ENCODE peak calls at places on chromosomes 16 and 17, in six cellular contexts. One of them, this sample, is unnamed.

GRCh38 chr16:31010539-31010938 is at the start of gene STX1B:
- DNase-seq in non-pigmented ciliary epithelial cell: no peak
- DNase-seq in RKO: no peak
- DNase-seq in NCI-H1436: peak
- DNase-seq in H7: peak
- DNase-seq in germinal center: no peak
- DNase-seq in this sample: no peak

GRCh38 chr17:7011942-7012254 is 526 bp upstream of the RNASEK start:
- DNase-seq in NCI-H1436: no peak
- DNase-seq in H7: no peak
- DNase-seq in RKO: no peak
- DNase-seq in germinal center: no peak
- DNase-seq in non-pigmented ciliary epithelial cell: no peak
- DNase-seq in this sample: no peak

GRCh38 chr16:50709061-50709695 is 15.8 kb downstream of the NOD2 start:
- DNase-seq in H7: no peak
- DNase-seq in non-pigmented ciliary epithelial cell: no peak
- DNase-seq in germinal center: peak
- DNase-seq in NCI-H1436: no peak
- DNase-seq in RKO: no peak
- DNase-seq in this sample: no peak

GRCh38 chr17:68381076-68381900 is 76.0 kb downstream of the WIPI1 start:
- DNase-seq in RKO: peak
- DNase-seq in H7: no peak
- DNase-seq in germinal center: no peak
- DNase-seq in non-pigmented ciliary epithelial cell: peak
- DNase-seq in NCI-H1436: no peak
- DNase-seq in this sample: no peak

GRCh38 chr16:20944861-20945390 is 44.4 kb downstream of the LYRM1 start:
- DNase-seq in NCI-H1436: no peak
- DNase-seq in H7: no peak
- DNase-seq in non-pigmented ciliary epithelial cell: no peak
- DNase-seq in germinal center: no peak
- DNase-seq in RKO: peak
- DNase-seq in this sample: no peak

GRCh38 chr16:19132898-19133297 is 19.1 kb downstream of the ITPRIPL2 start:
- DNase-seq in germinal center: no peak
- DNase-seq in NCI-H1436: no peak
- DNase-seq in H7: no peak
- DNase-seq in RKO: no peak
- DNase-seq in non-pigmented ciliary epithelial cell: no peak
- DNase-seq in this sample: no peak

GRCh38 chr17:10021239-10021638 is 116.2 kb upstream of the RCVRN start:
- DNase-seq in H7: no peak
- DNase-seq in non-pigmented ciliary epithelial cell: no peak
- DNase-seq in NCI-H1436: no peak
- DNase-seq in germinal center: no peak
- DNase-seq in RKO: no peak
- DNase-seq in this sample: no peak

GRCh38 chr17:78899361-78900260 is 3.4 kb downstream of the CEP295NL start:
- DNase-seq in RKO: no peak
- DNase-seq in H7: peak
- DNase-seq in non-pigmented ciliary epithelial cell: no peak
- DNase-seq in NCI-H1436: no peak
- DNase-seq in germinal center: no peak
- DNase-seq in this sample: no peak

GRCh38 chr16:22008215-22009142 is 568 bp downstream of the MOSMO start:
- DNase-seq in NCI-H1436: no peak
- DNase-seq in non-pigmented ciliary epithelial cell: no peak
- DNase-seq in RKO: no peak
- DNase-seq in germinal center: peak
- DNase-seq in H7: peak
- DNase-seq in this sample: peak

GRCh38 chr17:68455756-68456528 is 1.4 kb downstream of the WIPI1 start:
- DNase-seq in non-pigmented ciliary epithelial cell: no peak
- DNase-seq in germinal center: no peak
- DNase-seq in NCI-H1436: peak
- DNase-seq in RKO: peak
- DNase-seq in H7: no peak
- DNase-seq in this sample: no peak

GRCh38 chr16:84819644-84820304 is at the start of gene CRISPLD2:
- DNase-seq in NCI-H1436: peak
- DNase-seq in germinal center: peak
- DNase-seq in H7: peak
- DNase-seq in non-pigmented ciliary epithelial cell: no peak
- DNase-seq in RKO: peak
- DNase-seq in this sample: peak

GRCh38 chr17:62626719-62627218 is 701 bp upstream of the MRC2 start:
- DNase-seq in non-pigmented ciliary epithelial cell: peak
- DNase-seq in germinal center: no peak
- DNase-seq in RKO: no peak
- DNase-seq in NCI-H1436: no peak
- DNase-seq in H7: peak
- DNase-seq in this sample: no peak

GRCh38 chr17:61259360-61259759 is 140.3 kb upstream of the TBX2 start:
- DNase-seq in NCI-H1436: no peak
- DNase-seq in RKO: no peak
- DNase-seq in germinal center: no peak
- DNase-seq in H7: no peak
- DNase-seq in non-pigmented ciliary epithelial cell: no peak
- DNase-seq in this sample: no peak

GRCh38 chr17:59791603-59792457 is 84.4 kb downstream of the VMP1 start:
- DNase-seq in NCI-H1436: no peak
- DNase-seq in germinal center: no peak
- DNase-seq in H7: no peak
- DNase-seq in RKO: no peak
- DNase-seq in non-pigmented ciliary epithelial cell: peak
- DNase-seq in this sample: no peak

GRCh38 chr17:27088767-27089078 is 205.2 kb upstream of the WSB1 start:
- DNase-seq in NCI-H1436: no peak
- DNase-seq in RKO: no peak
- DNase-seq in germinal center: no peak
- DNase-seq in H7: no peak
- DNase-seq in non-pigmented ciliary epithelial cell: no peak
- DNase-seq in this sample: no peak

GRCh38 chr17:54967621-54968258 is 714 bp downstream of the COX11 start:
- DNase-seq in H7: peak
- DNase-seq in germinal center: peak
- DNase-seq in non-pigmented ciliary epithelial cell: no peak
- DNase-seq in NCI-H1436: no peak
- DNase-seq in RKO: peak
- DNase-seq in this sample: no peak

GRCh38 chr17:50580636-50581035 is 20.1 kb downstream of the CACNA1G start:
- DNase-seq in NCI-H1436: no peak
- DNase-seq in non-pigmented ciliary epithelial cell: no peak
- DNase-seq in RKO: no peak
- DNase-seq in H7: no peak
- DNase-seq in germinal center: no peak
- DNase-seq in this sample: no peak